ENCODE peak calls at places on chromosome 2, in six cellular contexts. One of them, this sample, is unnamed.
A peak's percentile ranks its signal among the peaks of the same experiment; 100 is the strongest.

GRCh38 chr2:240441993-240442411 is 6.5 kb downstream of the GPC1 start:
- DNase-seq in AG08396: no peak
- DNase-seq in activated CD8-positive, alpha-beta memory T cell treated with anti-CD3 and anti-CD28 coated beads, Interleukin-2, amount 50 U/mL, for 4 hours: no peak
- DNase-seq in PC-3: no peak
- DNase-seq in dorsolateral prefrontal cortex: no peak
- DNase-seq in EH: no peak
- DNase-seq in this sample: no peak

GRCh38 chr2:78646965-78647364 is 378.5 kb upstream of the REG3G start:
- DNase-seq in AG08396: no peak
- DNase-seq in activated CD8-positive, alpha-beta memory T cell treated with anti-CD3 and anti-CD28 coated beads, Interleukin-2, amount 50 U/mL, for 4 hours: no peak
- DNase-seq in PC-3: no peak
- DNase-seq in dorsolateral prefrontal cortex: no peak
- DNase-seq in EH: no peak
- DNase-seq in this sample: no peak

GRCh38 chr2:106745468-106745867 is 140.5 kb downstream of the ST6GAL2 start:
- DNase-seq in AG08396: no peak
- DNase-seq in activated CD8-positive, alpha-beta memory T cell treated with anti-CD3 and anti-CD28 coated beads, Interleukin-2, amount 50 U/mL, for 4 hours: no peak
- DNase-seq in PC-3: peak; percentile 45
- DNase-seq in dorsolateral prefrontal cortex: no peak
- DNase-seq in EH: no peak
- DNase-seq in this sample: no peak

GRCh38 chr2:31581124-31581795 is 522 bp upstream of the SRD5A2 start:
- DNase-seq in AG08396: no peak
- DNase-seq in activated CD8-positive, alpha-beta memory T cell treated with anti-CD3 and anti-CD28 coated beads, Interleukin-2, amount 50 U/mL, for 4 hours: no peak
- DNase-seq in PC-3: no peak
- DNase-seq in dorsolateral prefrontal cortex: no peak
- DNase-seq in EH: no peak
- DNase-seq in this sample: no peak

GRCh38 chr2:211877061-211877460 is 661.5 kb downstream of the ERBB4 start:
- DNase-seq in AG08396: no peak
- DNase-seq in activated CD8-positive, alpha-beta memory T cell treated with anti-CD3 and anti-CD28 coated beads, Interleukin-2, amount 50 U/mL, for 4 hours: no peak
- DNase-seq in PC-3: no peak
- DNase-seq in dorsolateral prefrontal cortex: no peak
- DNase-seq in EH: no peak
- DNase-seq in this sample: no peak

GRCh38 chr2:74945783-74946165 is 12.7 kb upstream of the POLE4 start:
- DNase-seq in AG08396: no peak
- DNase-seq in activated CD8-positive, alpha-beta memory T cell treated with anti-CD3 and anti-CD28 coated beads, Interleukin-2, amount 50 U/mL, for 4 hours: no peak
- DNase-seq in PC-3: no peak
- DNase-seq in dorsolateral prefrontal cortex: no peak
- DNase-seq in EH: peak; percentile 45
- DNase-seq in this sample: no peak

GRCh38 chr2:100875516-100876230 is 55.7 kb downstream of the NPAS2 start:
- DNase-seq in AG08396: no peak
- DNase-seq in activated CD8-positive, alpha-beta memory T cell treated with anti-CD3 and anti-CD28 coated beads, Interleukin-2, amount 50 U/mL, for 4 hours: no peak
- DNase-seq in PC-3: no peak
- DNase-seq in dorsolateral prefrontal cortex: no peak
- DNase-seq in EH: no peak
- DNase-seq in this sample: no peak

GRCh38 chr2:226701052-226701451 is 98.6 kb downstream of the IRS1 start:
- DNase-seq in AG08396: peak; percentile 39
- DNase-seq in activated CD8-positive, alpha-beta memory T cell treated with anti-CD3 and anti-CD28 coated beads, Interleukin-2, amount 50 U/mL, for 4 hours: no peak
- DNase-seq in PC-3: no peak
- DNase-seq in dorsolateral prefrontal cortex: no peak
- DNase-seq in EH: peak; percentile 91
- DNase-seq in this sample: peak; percentile 31

GRCh38 chr2:235005023-235005422 is 53.2 kb downstream of the SH3BP4 start:
- DNase-seq in AG08396: no peak
- DNase-seq in activated CD8-positive, alpha-beta memory T cell treated with anti-CD3 and anti-CD28 coated beads, Interleukin-2, amount 50 U/mL, for 4 hours: no peak
- DNase-seq in PC-3: no peak
- DNase-seq in dorsolateral prefrontal cortex: no peak
- DNase-seq in EH: no peak
- DNase-seq in this sample: no peak

GRCh38 chr2:159133795-159134194 is 152.7 kb downstream of the WDSUB1 start:
- DNase-seq in AG08396: no peak
- DNase-seq in activated CD8-positive, alpha-beta memory T cell treated with anti-CD3 and anti-CD28 coated beads, Interleukin-2, amount 50 U/mL, for 4 hours: no peak
- DNase-seq in PC-3: no peak
- DNase-seq in dorsolateral prefrontal cortex: no peak
- DNase-seq in EH: peak; percentile 65
- DNase-seq in this sample: no peak

GRCh38 chr2:237414056-237414661 is at the start of gene COL6A3:
- DNase-seq in AG08396: peak; percentile 64
- DNase-seq in activated CD8-positive, alpha-beta memory T cell treated with anti-CD3 and anti-CD28 coated beads, Interleukin-2, amount 50 U/mL, for 4 hours: no peak
- DNase-seq in PC-3: no peak
- DNase-seq in dorsolateral prefrontal cortex: no peak
- DNase-seq in EH: peak; percentile 98
- DNase-seq in this sample: peak; percentile 89

GRCh38 chr2:54561795-54562592 is 105.9 kb downstream of the SPTBN1 start:
- DNase-seq in AG08396: no peak
- DNase-seq in activated CD8-positive, alpha-beta memory T cell treated with anti-CD3 and anti-CD28 coated beads, Interleukin-2, amount 50 U/mL, for 4 hours: no peak
- DNase-seq in PC-3: no peak
- DNase-seq in dorsolateral prefrontal cortex: no peak
- DNase-seq in EH: no peak
- DNase-seq in this sample: no peak

GRCh38 chr2:142718731-142719130 is 158.7 kb upstream of the KYNU start:
- DNase-seq in AG08396: no peak
- DNase-seq in activated CD8-positive, alpha-beta memory T cell treated with anti-CD3 and anti-CD28 coated beads, Interleukin-2, amount 50 U/mL, for 4 hours: no peak
- DNase-seq in PC-3: no peak
- DNase-seq in dorsolateral prefrontal cortex: no peak
- DNase-seq in EH: no peak
- DNase-seq in this sample: no peak

GRCh38 chr2:236338495-236339184 is 74.4 kb upstream of the ASB18 start:
- DNase-seq in AG08396: peak; percentile 45
- DNase-seq in activated CD8-positive, alpha-beta memory T cell treated with anti-CD3 and anti-CD28 coated beads, Interleukin-2, amount 50 U/mL, for 4 hours: no peak
- DNase-seq in PC-3: no peak
- DNase-seq in dorsolateral prefrontal cortex: peak; percentile 71
- DNase-seq in EH: peak; percentile 43
- DNase-seq in this sample: peak; percentile 20

GRCh38 chr2:196205891-196206408 is 34.6 kb upstream of the STK17B start:
- DNase-seq in AG08396: no peak
- DNase-seq in activated CD8-positive, alpha-beta memory T cell treated with anti-CD3 and anti-CD28 coated beads, Interleukin-2, amount 50 U/mL, for 4 hours: no peak
- DNase-seq in PC-3: no peak
- DNase-seq in dorsolateral prefrontal cortex: no peak
- DNase-seq in EH: peak; percentile 42
- DNase-seq in this sample: no peak

GRCh38 chr2:103289101-103289725 is 527.4 kb downstream of the TMEM182 start:
- DNase-seq in AG08396: no peak
- DNase-seq in activated CD8-positive, alpha-beta memory T cell treated with anti-CD3 and anti-CD28 coated beads, Interleukin-2, amount 50 U/mL, for 4 hours: no peak
- DNase-seq in PC-3: peak; percentile 7
- DNase-seq in dorsolateral prefrontal cortex: no peak
- DNase-seq in EH: no peak
- DNase-seq in this sample: no peak

GRCh38 chr2:36449943-36450392 is 94.4 kb downstream of the CRIM1 start:
- DNase-seq in AG08396: no peak
- DNase-seq in activated CD8-positive, alpha-beta memory T cell treated with anti-CD3 and anti-CD28 coated beads, Interleukin-2, amount 50 U/mL, for 4 hours: no peak
- DNase-seq in PC-3: no peak
- DNase-seq in dorsolateral prefrontal cortex: no peak
- DNase-seq in EH: no peak
- DNase-seq in this sample: no peak

GRCh38 chr2:11187083-11187619 is 31.9 kb downstream of the SLC66A3 start:
- DNase-seq in AG08396: no peak
- DNase-seq in activated CD8-positive, alpha-beta memory T cell treated with anti-CD3 and anti-CD28 coated beads, Interleukin-2, amount 50 U/mL, for 4 hours: no peak
- DNase-seq in PC-3: peak; percentile 52
- DNase-seq in dorsolateral prefrontal cortex: no peak
- DNase-seq in EH: peak; percentile 90
- DNase-seq in this sample: peak; percentile 42

GRCh38 chr2:71798266-71799012 is 345.1 kb downstream of the DYSF start:
- DNase-seq in AG08396: peak; percentile 55
- DNase-seq in activated CD8-positive, alpha-beta memory T cell treated with anti-CD3 and anti-CD28 coated beads, Interleukin-2, amount 50 U/mL, for 4 hours: no peak
- DNase-seq in PC-3: peak; percentile 53
- DNase-seq in dorsolateral prefrontal cortex: no peak
- DNase-seq in EH: peak; percentile 52
- DNase-seq in this sample: peak; percentile 14

GRCh38 chr2:88016948-88017779 is 817 bp upstream of the RNU2-63P start:
- DNase-seq in AG08396: no peak
- DNase-seq in activated CD8-positive, alpha-beta memory T cell treated with anti-CD3 and anti-CD28 coated beads, Interleukin-2, amount 50 U/mL, for 4 hours: no peak
- DNase-seq in PC-3: no peak
- DNase-seq in dorsolateral prefrontal cortex: no peak
- DNase-seq in EH: no peak
- DNase-seq in this sample: peak; percentile 68

GRCh38 chr2:26849056-26850001 is 1.4 kb downstream of the DPYSL5 start:
- DNase-seq in AG08396: no peak
- DNase-seq in activated CD8-positive, alpha-beta memory T cell treated with anti-CD3 and anti-CD28 coated beads, Interleukin-2, amount 50 U/mL, for 4 hours: peak; percentile 22
- DNase-seq in PC-3: no peak
- DNase-seq in dorsolateral prefrontal cortex: no peak
- DNase-seq in EH: no peak
- DNase-seq in this sample: no peak

GRCh38 chr2:102109016-102109415 is 33.5 kb upstream of the IL1R1 start:
- DNase-seq in AG08396: no peak
- DNase-seq in activated CD8-positive, alpha-beta memory T cell treated with anti-CD3 and anti-CD28 coated beads, Interleukin-2, amount 50 U/mL, for 4 hours: no peak
- DNase-seq in PC-3: no peak
- DNase-seq in dorsolateral prefrontal cortex: no peak
- DNase-seq in EH: no peak
- DNase-seq in this sample: no peak

GRCh38 chr2:85716346-85716880 is 22.3 kb downstream of the GNLY start:
- DNase-seq in AG08396: no peak
- DNase-seq in activated CD8-positive, alpha-beta memory T cell treated with anti-CD3 and anti-CD28 coated beads, Interleukin-2, amount 50 U/mL, for 4 hours: no peak
- DNase-seq in PC-3: no peak
- DNase-seq in dorsolateral prefrontal cortex: no peak
- DNase-seq in EH: no peak
- DNase-seq in this sample: no peak

GRCh38 chr2:241673797-241674725 is 12.6 kb downstream of the DTYMK start:
- DNase-seq in AG08396: peak; percentile 29
- DNase-seq in activated CD8-positive, alpha-beta memory T cell treated with anti-CD3 and anti-CD28 coated beads, Interleukin-2, amount 50 U/mL, for 4 hours: no peak
- DNase-seq in PC-3: no peak
- DNase-seq in dorsolateral prefrontal cortex: peak; percentile 41
- DNase-seq in EH: peak; percentile 41
- DNase-seq in this sample: no peak